ENCODE peak calls at places on chromosomes 1 and 21, in eight cellular contexts. U, K, N, Y, P, L, Z and E are unnamed samples.

GRCh38 chr1:4972761-4973320 is 318.4 kb downstream of the AJAP1 start:
- DNase-seq in U (no peak), K (no peak), N (no peak), Y (no peak), P (no peak), L (no peak), Z (no peak), E (no peak)

GRCh38 chr1:2936568-2937515 is 84.4 kb upstream of the ACTRT2 start:
- DNase-seq in U (no peak), K (no peak), N (no peak), Y (no peak), P (no peak), L (no peak), Z (no peak), E (no peak)

GRCh38 chr21:20661745-20662470 is 336.3 kb upstream of the NCAM2 start:
- DNase-seq in U (no peak), K (no peak), N (no peak), Y (no peak), P (no peak), L (no peak), Z (no peak), E (no peak)

GRCh38 chr1:161020573-161021167 is at the start of gene F11R:
- DNase-seq in U (no peak), K (peak), N (no peak), Y (no peak), P (no peak), L (peak), Z (peak), E (no peak)

GRCh38 chr1:161367684-161368398 is at the start of gene CFAP126:
- DNase-seq in U (peak), K (no peak), N (peak), Y (no peak), P (no peak), L (peak), Z (peak), E (peak)

GRCh38 chr1:244113532-244114320 is 62.6 kb downstream of the ZBTB18 start:
- DNase-seq in U (no peak), K (no peak), N (no peak), Y (no peak), P (no peak), L (no peak), Z (no peak), E (no peak)

GRCh38 chr1:235045034-235045690 is 83.5 kb downstream of the TOMM20 start:
- DNase-seq in U (no peak), K (no peak), N (no peak), Y (no peak), P (no peak), L (no peak), Z (no peak), E (no peak)

GRCh38 chr1:226948480-226948879 is 8.4 kb downstream of the COQ8A start:
- DNase-seq in U (no peak), K (no peak), N (no peak), Y (no peak), P (no peak), L (no peak), Z (no peak), E (no peak)

GRCh38 chr1:183730107-183730724 is 74.7 kb upstream of the RGL1 start:
- DNase-seq in U (no peak), K (no peak), N (no peak), Y (no peak), P (no peak), L (no peak), Z (no peak), E (no peak)

GRCh38 chr1:9033363-9033762 is 7.1 kb upstream of the SLC2A7 start:
- DNase-seq in U (no peak), K (no peak), N (no peak), Y (no peak), P (no peak), L (no peak), Z (no peak), E (no peak)

GRCh38 chr1:166258017-166258416 is 91.2 kb upstream of the FAM78B start:
- DNase-seq in U (no peak), K (no peak), N (no peak), Y (no peak), P (no peak), L (no peak), Z (no peak), E (no peak)

GRCh38 chr1:240666548-240667198 is 54.7 kb upstream of the GREM2 start:
- DNase-seq in U (no peak), K (no peak), N (no peak), Y (no peak), P (no peak), L (no peak), Z (no peak), E (no peak)

GRCh38 chr1:94646151-94646643 is 104.6 kb upstream of the F3 start:
- DNase-seq in U (no peak), K (no peak), N (peak), Y (no peak), P (no peak), L (no peak), Z (no peak), E (no peak)

GRCh38 chr1:65148548-65149390 is 766 bp downstream of the AK4 start:
- DNase-seq in U (peak), K (peak), N (peak), Y (peak), P (no peak), L (peak), Z (peak), E (no peak)

GRCh38 chr1:111442457-111442856 is 6.6 kb downstream of the WDR77 start:
- DNase-seq in U (no peak), K (no peak), N (no peak), Y (no peak), P (no peak), L (no peak), Z (no peak), E (no peak)

GRCh38 chr1:19037659-19038058 is 81.2 kb upstream of the IFFO2 start:
- DNase-seq in U (no peak), K (no peak), N (no peak), Y (no peak), P (no peak), L (no peak), Z (peak), E (no peak)

GRCh38 chr1:57024855-57025254 is 59.0 kb upstream of the C8B start:
- DNase-seq in U (no peak), K (no peak), N (no peak), Y (no peak), P (no peak), L (no peak), Z (no peak), E (no peak)

GRCh38 chr1:168114845-168115244 is 21.9 kb downstream of the GPR161 start:
- DNase-seq in U (no peak), K (no peak), N (no peak), Y (no peak), P (no peak), L (peak), Z (no peak), E (no peak)

GRCh38 chr1:40383488-40384412 is 10.2 kb downstream of the SMAP2 start:
- DNase-seq in U (no peak), K (no peak), N (no peak), Y (no peak), P (no peak), L (no peak), Z (peak), E (no peak)

GRCh38 chr21:36976882-36977651 is 10.6 kb upstream of the HLCS start:
- DNase-seq in U (peak), K (no peak), N (peak), Y (no peak), P (no peak), L (no peak), Z (peak), E (peak)

GRCh38 chr1:93459126-93459525 is 11.2 kb downstream of the FNBP1L start:
- DNase-seq in U (no peak), K (no peak), N (no peak), Y (no peak), P (no peak), L (no peak), Z (no peak), E (no peak)

GRCh38 chr1:43270421-43271095 is 775 bp downstream of the TMEM125 start:
- DNase-seq in U (no peak), K (no peak), N (no peak), Y (no peak), P (no peak), L (peak), Z (peak), E (no peak)

GRCh38 chr1:98702976-98703375 is 41.5 kb downstream of the SNX7 start:
- DNase-seq in U (no peak), K (no peak), N (peak), Y (no peak), P (no peak), L (no peak), Z (no peak), E (peak)

GRCh38 chr1:201499795-201500669 is 6.9 kb downstream of the CSRP1 start:
- DNase-seq in U (no peak), K (no peak), N (no peak), Y (no peak), P (no peak), L (no peak), Z (no peak), E (no peak)

GRCh38 chr21:34956416-34957316 is 92.4 kb downstream of the RUNX1 start:
- DNase-seq in U (no peak), K (no peak), N (no peak), Y (no peak), P (no peak), L (no peak), Z (no peak), E (no peak)

GRCh38 chr1:119388450-119388849 is 19.9 kb downstream of the HAO2 start:
- DNase-seq in U (no peak), K (no peak), N (no peak), Y (no peak), P (no peak), L (no peak), Z (no peak), E (no peak)

GRCh38 chr1:55490556-55490955 is 275.4 kb upstream of the USP24 start:
- DNase-seq in U (no peak), K (no peak), N (peak), Y (no peak), P (no peak), L (no peak), Z (no peak), E (no peak)

GRCh38 chr1:17892225-17892624 is 137.1 kb downstream of the ACTL8 start:
- DNase-seq in U (no peak), K (no peak), N (no peak), Y (no peak), P (no peak), L (no peak), Z (peak), E (no peak)

GRCh38 chr1:71311396-71311795 is 230.6 kb upstream of the ZRANB2 start:
- DNase-seq in U (no peak), K (no peak), N (no peak), Y (no peak), P (no peak), L (no peak), Z (no peak), E (no peak)

GRCh38 chr1:7560601-7561181 is 210.4 kb upstream of the VAMP3 start:
- DNase-seq in U (no peak), K (no peak), N (no peak), Y (no peak), P (no peak), L (no peak), Z (no peak), E (no peak)